ENCODE peak calls at places on chromosome 7, in ten cellular contexts. J, C, K, P, B, F, Y, L, N and I are unnamed samples. For H3K36me3, the result is how much of the 10 kb centered on the place peaks cover.

GRCh38 chr7:48366096-48366495 is 194.8 kb downstream of the ABCA13 start:
- DNase-seq in N (no peak), B (no peak), F (no peak), K (no peak), Y (no peak), J (no peak), L (no peak), P (no peak), C (no peak), I (no peak)

GRCh38 chr7:75727881-75728592 is 10.7 kb downstream of the HIP1 start:
- DNase-seq in C (peak), J (peak), P (peak), L (peak), Y (peak), B (peak), N (peak), F (no peak), K (peak), I (no peak)

GRCh38 chr7:47724335-47724982 is 142.5 kb upstream of the TNS3 start:
- DNase-seq in N (no peak), L (no peak), F (no peak), Y (no peak), K (no peak), P (no peak), J (peak), B (no peak), C (peak), I (no peak)

GRCh38 chr7:84384417-84384816 is 189.8 kb upstream of the SEMA3A start:
- DNase-seq in J (no peak), P (no peak), F (no peak), L (no peak), C (peak), Y (no peak), B (no peak), K (no peak), N (no peak), I (no peak)

GRCh38 chr7:151124899-151125399 is 38.7 kb downstream of the AGAP3 start:
- DNase-seq in K (no peak), B (no peak), N (no peak), Y (no peak), L (no peak), P (no peak), C (no peak), F (no peak), J (no peak), I (no peak)

GRCh38 chr7:129522088-129522970 is 20.0 kb downstream of the SMKR1 start:
- DNase-seq in L (no peak), F (no peak), J (no peak), P (no peak), Y (peak), C (no peak), N (no peak), B (no peak), K (no peak), I (no peak)

GRCh38 chr7:136039577-136040345 is 62.6 kb upstream of the MTPN start:
- DNase-seq in B (no peak), Y (no peak), F (peak), L (no peak), C (no peak), J (no peak), P (no peak), N (no peak), K (no peak), I (no peak)

GRCh38 chr7:45033261-45033930 is 33.4 kb downstream of the CCM2 start:
- DNase-seq in B (no peak), C (peak), Y (no peak), N (no peak), F (no peak), L (no peak), K (no peak), J (no peak), P (no peak), I (no peak)

GRCh38 chr7:29091722-29092121 is 54.6 kb downstream of the CPVL start:
- DNase-seq in P (no peak), K (no peak), J (no peak), N (no peak), C (no peak), F (no peak), B (no peak), Y (no peak), L (no peak), I (no peak)

GRCh38 chr7:73976761-73977625 is 51.0 kb upstream of the ELN start:
- DNase-seq in C (no peak), P (no peak), K (no peak), B (no peak), N (peak), F (no peak), J (no peak), L (peak), Y (peak), I (peak)

GRCh38 chr7:5528815-5529442 is 105.3 kb upstream of the TNRC18 start:
- DNase-seq in B (no peak), P (no peak), L (no peak), J (no peak), F (no peak), C (no peak), N (no peak), K (no peak), Y (no peak), I (peak)

GRCh38 chr7:45917658-45918057 is 3.4 kb downstream of the IGFBP3 start:
- DNase-seq in P (peak), L (peak), C (peak), K (peak), Y (peak), B (peak), N (peak), F (peak), J (peak), I (peak)

GRCh38 chr7:50687575-50688261 is 95.0 kb downstream of the GRB10 start:
- DNase-seq in L (no peak), N (no peak), K (no peak), P (no peak), C (peak), B (no peak), J (no peak), F (no peak), Y (no peak), I (no peak)

GRCh38 chr7:136528329-136528728 is 340.1 kb upstream of the CHRM2 start:
- DNase-seq in F (no peak), L (no peak), Y (no peak), C (peak), N (no peak), J (no peak), B (no peak), K (no peak), P (no peak), I (no peak)

GRCh38 chr7:97317575-97317974 is 200.1 kb downstream of the SDHAF3 start:
- DNase-seq in B (no peak), P (no peak), J (no peak), L (no peak), N (no peak), K (no peak), Y (no peak), F (no peak), C (no peak), I (no peak)

GRCh38 chr7:122974229-122974628 is 21.3 kb downstream of the TAS2R16 start:
- DNase-seq in P (no peak), C (no peak), L (no peak), N (no peak), Y (no peak), J (no peak), F (no peak), K (no peak), B (no peak), I (no peak)

GRCh38 chr7:9870674-9871073 is 1103.0 kb upstream of the PHF14 start:
- DNase-seq in N (no peak), F (no peak), Y (no peak), P (no peak), L (no peak), K (no peak), J (no peak), C (no peak), B (no peak), I (no peak)

GRCh38 chr7:50342616-50343114 is 38.1 kb downstream of the IKZF1 start:
- DNase-seq in B (peak), P (no peak), Y (peak), J (no peak), C (no peak), N (no peak), F (peak), K (no peak), L (no peak), I (peak)

GRCh38 chr7:65554-65953 is 126.8 kb upstream of the FAM20C start:
- DNase-seq in F (peak), Y (no peak), B (peak), K (no peak), N (peak), J (no peak), C (peak), L (no peak), P (no peak), I (peak)

GRCh38 chr7:42495251-42495650 is 258.2 kb upstream of the GLI3 start:
- DNase-seq in L (no peak), J (no peak), F (no peak), C (no peak), P (no peak), B (no peak), N (no peak), K (no peak), Y (no peak), I (no peak)

GRCh38 chr7:107920048-107920772 is 29.2 kb downstream of the DLD start:
- DNase-seq in Y (no peak), N (no peak), L (no peak), P (no peak), C (peak), J (no peak), F (no peak), K (no peak), B (no peak), I (no peak)
- TF ChIP-seq POLR2A in Y (no peak), N (no peak), L (no peak), P (no peak), C (no peak), J (no peak), F (no peak), K (no peak), B (no peak), I (no peak)

DNA sequence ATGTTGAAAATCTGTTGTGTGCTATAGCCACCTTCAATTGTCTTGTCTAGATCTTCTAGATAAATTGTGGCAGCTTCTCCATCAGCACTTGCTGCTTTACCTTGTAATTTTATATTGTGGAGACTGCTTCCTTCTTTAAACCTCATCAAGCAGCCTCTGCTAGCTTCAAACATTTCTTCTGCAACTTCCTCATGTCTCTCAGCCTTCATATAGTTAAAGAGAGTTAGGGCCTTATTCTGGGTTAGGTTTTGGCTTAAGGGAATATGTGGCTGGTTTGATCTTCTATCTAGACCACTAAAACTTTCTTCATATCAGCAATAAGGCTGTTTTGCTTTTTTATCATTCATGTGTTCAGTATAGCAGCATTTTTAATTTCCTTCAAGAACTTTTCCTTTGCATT is 128.2 kb downstream of the ADAM22 start:
- DNase-seq in J (no peak), C (no peak), Y (no peak), L (no peak), B (no peak), P (no peak), N (no peak), F (no peak), K (no peak), I (no peak)
- H3K36me3 ChIP-seq in J (under half), C (under half), Y (under half), L (under half), B (under half), P (under half), N (under half), F (under half), K (under half), I (under half)

GRCh38 chr7:102146122-102146521 is 140.5 kb upstream of the SH2B2 start:
- DNase-seq in F (no peak), P (peak), C (no peak), Y (no peak), N (no peak), B (no peak), K (no peak), L (no peak), J (no peak), I (no peak)
- H3K4me3 ChIP-seq in F (no peak), P (no peak), C (no peak), Y (no peak), N (no peak), B (no peak), K (no peak), L (no peak), J (no peak), I (no peak)

DNA sequence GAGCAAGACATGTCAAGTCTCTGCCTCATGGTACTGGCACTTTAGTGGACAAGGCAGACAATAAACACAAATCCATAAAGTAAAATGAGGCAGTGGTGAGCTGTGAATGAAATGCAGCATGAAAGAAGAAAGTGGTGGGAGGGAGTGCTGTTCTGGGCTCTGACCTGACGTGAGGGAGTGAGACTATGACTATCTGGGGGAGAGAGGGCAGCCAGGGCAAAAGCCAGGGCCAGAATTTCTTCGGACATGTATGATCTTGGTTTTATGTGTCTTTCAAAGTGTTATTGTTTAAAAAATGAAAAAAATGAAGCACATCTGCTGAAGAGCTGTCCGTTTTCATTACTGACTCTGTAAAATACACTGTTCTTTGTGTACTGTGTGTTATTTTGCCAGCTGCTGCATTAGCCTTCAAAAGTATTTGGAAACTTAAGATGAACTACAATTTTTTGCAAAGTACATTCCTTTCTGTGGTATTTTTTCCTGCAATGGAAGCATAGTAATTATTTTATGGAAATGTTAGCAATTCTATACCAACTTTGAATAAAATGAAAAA is 70.2 kb upstream of the KLF14 start:
- DNase-seq in F (no peak), K (no peak), B (no peak), J (no peak), Y (no peak), L (no peak), C (no peak), N (no peak), P (no peak), I (no peak)
- TF ChIP-seq POLR2A in F (no peak), K (no peak), B (no peak), J (no peak), Y (no peak), L (no peak), C (no peak), N (no peak), P (no peak), I (no peak)

GRCh38 chr7:113921363-113921762 is 2.6 kb upstream of the PPP1R3A start:
- DNase-seq in P (no peak), F (no peak), Y (no peak), L (no peak), J (no peak), C (no peak), B (no peak), K (no peak), N (no peak), I (no peak)

GRCh38 chr7:113917840-113918239 is 969 bp downstream of the PPP1R3A start:
- DNase-seq in B (no peak), Y (no peak), K (no peak), J (no peak), L (no peak), N (no peak), P (no peak), C (no peak), F (no peak), I (no peak)

GRCh38 chr7:113918946-113919345 is at the start of gene PPP1R3A:
- DNase-seq in C (peak), Y (no peak), K (no peak), F (no peak), B (no peak), P (no peak), N (no peak), J (no peak), L (no peak), I (no peak)

DNA sequence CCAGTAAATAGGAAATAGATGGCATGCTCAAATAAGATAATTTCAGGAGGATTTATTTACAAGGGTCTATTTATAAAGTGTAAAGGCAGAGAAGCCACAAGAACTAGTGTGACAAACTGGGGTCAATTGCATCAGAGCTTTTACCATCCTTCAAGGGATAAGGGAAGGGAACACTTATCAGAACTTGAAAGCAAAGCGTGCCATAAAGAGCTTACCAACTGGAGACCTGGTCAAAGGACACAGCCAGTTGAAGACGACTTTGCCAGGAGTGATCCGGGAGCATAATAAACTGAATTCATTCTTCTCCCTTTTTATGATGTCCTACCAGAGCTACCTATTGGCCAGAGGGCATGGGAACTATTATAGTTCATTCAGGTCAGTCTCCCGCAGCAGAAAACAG is 3.2 kb upstream of the PPP1R3A start:
- DNase-seq in F (no peak), C (no peak), K (no peak), L (no peak), N (no peak), J (no peak), P (no peak), Y (no peak), B (no peak), I (no peak)
- H3K36me3 ChIP-seq in F (under half), C (under half), K (under half), L (under half), N (under half), J (under half), P (under half), Y (under half), B (under half), I (under half)